ENCODE peak calls at places on chromosomes 1 and 21, in four cellular contexts. One of them, this sample, is unnamed.

GRCh38 chr21:16419188-16419874 is 689.5 kb downstream of the USP25 start:
- DNase-seq in WTC11: no peak
- DNase-seq in K562: no peak
- DNase-seq in SK-N-SH: peak
- DNase-seq in this sample: no peak

GRCh38 chr1:204345941-204346678 is 13.6 kb downstream of the PLEKHA6 start:
- DNase-seq in WTC11: no peak
- DNase-seq in K562: no peak
- DNase-seq in SK-N-SH: no peak
- DNase-seq in this sample: no peak

GRCh38 chr1:30748098-30748698 is 9.4 kb downstream of the LAPTM5 start:
- DNase-seq in WTC11: no peak
- DNase-seq in K562: no peak
- DNase-seq in SK-N-SH: no peak
- DNase-seq in this sample: no peak

GRCh38 chr1:99266731-99267130 is 2.4 kb downstream of the PLPPR4 start:
- DNase-seq in WTC11: no peak
- DNase-seq in K562: no peak
- DNase-seq in SK-N-SH: no peak
- DNase-seq in this sample: no peak

GRCh38 chr1:27940297-27940696 is 5.5 kb downstream of the SMPDL3B start:
- DNase-seq in WTC11: peak
- DNase-seq in K562: peak
- DNase-seq in SK-N-SH: peak
- DNase-seq in this sample: no peak

GRCh38 chr1:23843644-23844043 is 18.4 kb upstream of the HMGCL start:
- DNase-seq in WTC11: no peak
- DNase-seq in K562: no peak
- DNase-seq in SK-N-SH: no peak
- DNase-seq in this sample: no peak

GRCh38 chr1:40876891-40877290 is 14.7 kb upstream of the CITED4 start:
- DNase-seq in WTC11: no peak
- DNase-seq in K562: no peak
- DNase-seq in SK-N-SH: no peak
- DNase-seq in this sample: no peak

GRCh38 chr1:2314803-2315710 is 76.3 kb downstream of the MORN1 start:
- DNase-seq in WTC11: peak
- DNase-seq in K562: peak
- DNase-seq in SK-N-SH: peak
- DNase-seq in this sample: no peak

GRCh38 chr1:184644771-184645170 is 109.9 kb downstream of the EDEM3 start:
- DNase-seq in WTC11: no peak
- DNase-seq in K562: no peak
- DNase-seq in SK-N-SH: no peak
- DNase-seq in this sample: no peak

GRCh38 chr1:93616221-93616995 is 65.2 kb downstream of the BCAR3 start:
- DNase-seq in WTC11: no peak
- DNase-seq in K562: no peak
- DNase-seq in SK-N-SH: no peak
- DNase-seq in this sample: no peak
- TF ChIP-seq USF1 in WTC11: no peak
- TF ChIP-seq USF1 in K562: no peak
- TF ChIP-seq USF1 in SK-N-SH: no peak
- TF ChIP-seq USF1 in this sample: no peak

GRCh38 chr1:180137767-180138166 is 16.9 kb upstream of the QSOX1 start:
- DNase-seq in WTC11: no peak
- DNase-seq in K562: no peak
- DNase-seq in SK-N-SH: no peak
- DNase-seq in this sample: no peak
- TF ChIP-seq USF1 in WTC11: no peak
- TF ChIP-seq USF1 in K562: no peak
- TF ChIP-seq USF1 in SK-N-SH: no peak
- TF ChIP-seq USF1 in this sample: no peak

GRCh38 chr21:38622081-38622826 is 124.0 kb upstream of the ERG start:
- DNase-seq in WTC11: no peak
- DNase-seq in K562: no peak
- DNase-seq in SK-N-SH: no peak
- DNase-seq in this sample: no peak

GRCh38 chr21:38622827-38623209 is 124.5 kb upstream of the ERG start:
- DNase-seq in WTC11: no peak
- DNase-seq in K562: no peak
- DNase-seq in SK-N-SH: no peak
- DNase-seq in this sample: no peak

GRCh38 chr21:38621132-38621531 is 122.9 kb upstream of the ERG start:
- DNase-seq in WTC11: no peak
- DNase-seq in K562: peak
- DNase-seq in SK-N-SH: no peak
- DNase-seq in this sample: no peak

GRCh38 chr21:38623552-38623951 is 125.3 kb upstream of the ERG start:
- DNase-seq in WTC11: no peak
- DNase-seq in K562: no peak
- DNase-seq in SK-N-SH: no peak
- DNase-seq in this sample: no peak

DNA sequence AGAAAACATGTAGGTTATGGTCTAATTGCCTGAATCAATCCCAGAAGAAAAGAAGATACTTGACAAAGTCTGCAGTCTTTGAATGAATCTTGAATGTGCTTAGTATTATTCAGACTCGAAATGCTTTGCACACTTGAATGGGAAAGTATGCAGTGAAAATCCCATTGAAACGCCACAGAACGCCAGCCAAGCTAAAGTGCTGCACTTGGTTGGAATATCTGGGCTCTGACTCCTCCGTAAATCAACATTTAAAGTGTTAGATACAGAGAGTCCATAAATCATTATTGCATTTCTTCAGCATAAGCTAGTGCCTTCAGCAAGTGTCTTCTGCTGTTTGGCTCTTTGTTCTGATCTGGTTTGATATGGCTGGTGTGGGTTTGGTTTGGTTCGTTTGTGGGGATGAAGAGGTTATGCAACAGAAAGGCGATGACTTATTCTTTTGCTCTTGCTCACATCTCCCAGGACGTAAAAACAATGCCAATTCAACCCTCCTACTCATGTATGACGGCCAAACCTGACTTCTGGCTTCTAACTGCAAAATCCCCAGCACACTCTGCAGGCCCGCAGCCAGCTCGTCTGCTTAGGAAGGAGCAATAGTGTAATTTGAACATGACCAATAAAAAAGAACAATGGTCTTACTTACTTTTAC is 121.7 kb upstream of the ERG start:
- DNase-seq in WTC11: no peak
- DNase-seq in K562: no peak
- DNase-seq in SK-N-SH: no peak
- DNase-seq in this sample: no peak
- TF ChIP-seq USF1 in WTC11: no peak
- TF ChIP-seq USF1 in K562: no peak
- TF ChIP-seq USF1 in SK-N-SH: no peak
- TF ChIP-seq USF1 in this sample: no peak

GRCh38 chr1:85199667-85200366 is 999 bp downstream of the SYDE2 start:
- DNase-seq in WTC11: no peak
- DNase-seq in K562: no peak
- DNase-seq in SK-N-SH: no peak
- DNase-seq in this sample: no peak

GRCh38 chr1:85200870-85201339 is at the start of gene SYDE2:
- DNase-seq in WTC11: peak
- DNase-seq in K562: peak
- DNase-seq in SK-N-SH: peak
- DNase-seq in this sample: no peak

GRCh38 chr1:85200367-85200869 is 398 bp downstream of the SYDE2 start:
- DNase-seq in WTC11: peak
- DNase-seq in K562: peak
- DNase-seq in SK-N-SH: no peak
- DNase-seq in this sample: no peak

GRCh38 chr1:85198864-85199263 is 2.0 kb downstream of the SYDE2 start:
- DNase-seq in WTC11: no peak
- DNase-seq in K562: no peak
- DNase-seq in SK-N-SH: no peak
- DNase-seq in this sample: no peak

GRCh38 chr1:85195703-85196102 is 5.1 kb downstream of the SYDE2 start:
- DNase-seq in WTC11: no peak
- DNase-seq in K562: peak
- DNase-seq in SK-N-SH: no peak
- DNase-seq in this sample: no peak
- TF ChIP-seq USF1 in WTC11: no peak
- TF ChIP-seq USF1 in K562: no peak
- TF ChIP-seq USF1 in SK-N-SH: no peak
- TF ChIP-seq USF1 in this sample: no peak

DNA sequence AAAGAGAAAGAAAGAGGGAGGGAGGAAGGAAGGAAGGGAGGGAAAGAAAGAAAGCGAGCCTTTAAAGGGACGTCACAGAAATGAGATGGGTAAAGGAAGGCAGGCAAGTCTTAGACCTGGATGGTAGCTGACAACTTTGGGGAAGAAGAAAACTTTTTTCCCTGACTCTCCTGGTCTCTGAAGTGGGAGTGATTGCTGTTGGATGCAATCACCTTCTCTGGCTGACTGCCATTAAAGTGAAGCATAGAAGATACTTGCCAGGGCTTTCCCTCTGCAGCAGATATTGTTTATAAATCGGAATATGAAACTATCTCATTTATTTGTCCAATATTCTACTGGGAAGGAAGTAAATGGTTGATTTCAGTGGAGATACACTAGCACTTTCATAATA is 27.0 kb downstream of the VCAM1 start:
- DNase-seq in WTC11: no peak
- DNase-seq in K562: no peak
- DNase-seq in SK-N-SH: no peak
- DNase-seq in this sample: no peak
- TF ChIP-seq USF1 in WTC11: no peak
- TF ChIP-seq USF1 in K562: no peak
- TF ChIP-seq USF1 in SK-N-SH: no peak
- TF ChIP-seq USF1 in this sample: no peak

DNA sequence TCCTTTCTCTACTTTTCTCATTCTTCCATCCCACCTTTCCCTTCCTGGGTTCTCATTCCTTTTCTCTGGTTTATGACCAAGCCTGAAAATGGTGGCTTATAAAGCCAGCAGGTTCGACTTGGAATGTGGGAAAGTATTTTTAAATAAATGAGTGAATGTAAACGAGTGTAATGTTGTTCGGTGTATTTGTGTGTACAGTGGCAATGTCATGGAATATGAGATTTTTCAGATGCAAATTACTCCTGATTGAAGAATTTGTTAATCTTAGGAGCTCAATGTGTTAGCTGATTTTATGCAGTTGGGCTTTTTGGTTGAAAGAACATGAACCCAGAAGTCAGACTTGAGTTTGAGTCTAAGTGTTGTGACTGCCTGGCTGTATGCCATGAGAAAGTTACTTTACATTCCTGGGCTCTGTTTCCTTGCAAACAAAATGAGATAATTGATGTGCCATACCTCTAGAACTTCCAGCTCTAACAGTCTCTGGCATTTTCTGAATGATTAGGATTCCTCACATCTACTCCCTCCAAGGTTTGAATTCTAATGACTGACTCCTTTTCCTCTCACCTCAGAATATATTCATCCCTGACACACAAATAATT is 6.6 kb downstream of the SGIP1 start:
- DNase-seq in WTC11: no peak
- DNase-seq in K562: no peak
- DNase-seq in SK-N-SH: no peak
- DNase-seq in this sample: no peak
- TF ChIP-seq USF1 in WTC11: no peak
- TF ChIP-seq USF1 in K562: no peak
- TF ChIP-seq USF1 in SK-N-SH: no peak
- TF ChIP-seq USF1 in this sample: no peak

DNA sequence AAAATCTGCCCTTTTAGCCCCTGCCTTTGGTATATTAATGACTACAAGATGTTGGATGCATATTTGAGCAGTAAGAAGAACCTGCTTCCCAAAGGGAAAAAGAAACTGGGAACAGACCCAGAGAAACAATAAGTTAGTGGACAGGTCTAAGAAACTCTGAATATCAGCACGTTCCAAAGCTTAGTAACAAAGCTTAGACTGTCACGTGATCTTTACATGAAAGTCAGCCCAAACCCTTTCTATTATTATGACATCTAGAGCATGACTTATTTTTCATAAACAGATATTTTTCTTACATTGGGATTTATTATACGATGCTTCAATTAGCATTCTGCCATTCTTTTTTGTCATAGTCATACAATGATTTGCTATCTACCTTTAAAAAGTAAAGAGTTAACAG is 390.9 kb upstream of the ADGRL2 start:
- DNase-seq in WTC11: no peak
- DNase-seq in K562: no peak
- DNase-seq in SK-N-SH: no peak
- DNase-seq in this sample: no peak
- TF ChIP-seq USF1 in WTC11: no peak
- TF ChIP-seq USF1 in K562: no peak
- TF ChIP-seq USF1 in SK-N-SH: no peak
- TF ChIP-seq USF1 in this sample: no peak

GRCh38 chr1:154328318-154329151 is 3.2 kb downstream of the ATP8B2 start:
- DNase-seq in WTC11: peak
- DNase-seq in K562: no peak
- DNase-seq in SK-N-SH: peak
- DNase-seq in this sample: no peak
- TF ChIP-seq USF1 in WTC11: no peak
- TF ChIP-seq USF1 in K562: no peak
- TF ChIP-seq USF1 in SK-N-SH: no peak
- TF ChIP-seq USF1 in this sample: no peak

This sample was measured in GM12878.